ENCODE peak calls at places on chromosomes 2 and 18, in five cellular contexts. One of them, this sample, is unnamed.

GRCh38 chr18:26621161-26622026 is 73.0 kb upstream of the KCTD1 start:
- DNase-seq in trophoblast cell: peak; percentile 45
- DNase-seq in H1: peak; percentile 84
- DNase-seq in H9: peak; percentile 65
- DNase-seq in neuronal stem cell: peak; percentile 27
- DNase-seq in this sample: peak; percentile 26

GRCh38 chr2:160747771-160748170 is 254.2 kb upstream of the RBMS1 start:
- DNase-seq in neuronal stem cell: no peak
- DNase-seq in H1: no peak
- DNase-seq in H9: no peak
- DNase-seq in trophoblast cell: peak; percentile 47
- DNase-seq in this sample: peak; percentile 45

GRCh38 chr2:122634261-122634660 is 878.8 kb downstream of the TSN start:
- DNase-seq in H1: no peak
- DNase-seq in H9: no peak
- DNase-seq in neuronal stem cell: no peak
- DNase-seq in trophoblast cell: no peak
- DNase-seq in this sample: peak; percentile 91

GRCh38 chr2:43986600-43986999 is 9.2 kb downstream of the LRPPRC start:
- DNase-seq in neuronal stem cell: no peak
- DNase-seq in trophoblast cell: no peak
- DNase-seq in H1: no peak
- DNase-seq in H9: no peak
- DNase-seq in this sample: no peak

GRCh38 chr18:48274301-48274700 is 134.9 kb downstream of the ZBTB7C start:
- DNase-seq in H1: no peak
- DNase-seq in neuronal stem cell: no peak
- DNase-seq in H9: no peak
- DNase-seq in trophoblast cell: no peak
- DNase-seq in this sample: no peak

GRCh38 chr2:156537147-156537546 is 101.0 kb downstream of the GPD2 start:
- DNase-seq in H1: no peak
- DNase-seq in trophoblast cell: no peak
- DNase-seq in neuronal stem cell: no peak
- DNase-seq in H9: no peak
- DNase-seq in this sample: no peak

GRCh38 chr2:108534577-108535379 is 508 bp downstream of the LIMS1 start:
- DNase-seq in trophoblast cell: no peak
- DNase-seq in H1: no peak
- DNase-seq in H9: peak; percentile 34
- DNase-seq in neuronal stem cell: peak; percentile 40
- DNase-seq in this sample: peak; percentile 56

GRCh38 chr2:19989342-19989680 is 594 bp downstream of the WDR35 start:
- DNase-seq in trophoblast cell: no peak
- DNase-seq in H1: no peak
- DNase-seq in H9: no peak
- DNase-seq in neuronal stem cell: no peak
- DNase-seq in this sample: no peak

GRCh38 chr2:209423562-209424541 is at the start of gene MAP2:
- DNase-seq in neuronal stem cell: peak; percentile 84
- DNase-seq in trophoblast cell: peak; percentile 74
- DNase-seq in H1: peak; percentile 89
- DNase-seq in H9: peak; percentile 87
- DNase-seq in this sample: peak; percentile 68

GRCh38 chr2:46383113-46383395 is 85.8 kb downstream of the EPAS1 start:
- DNase-seq in neuronal stem cell: no peak
- DNase-seq in H9: no peak
- DNase-seq in trophoblast cell: no peak
- DNase-seq in H1: no peak
- DNase-seq in this sample: no peak

GRCh38 chr2:113895301-113895700 is 5.4 kb downstream of the ACTR3 start:
- DNase-seq in H1: no peak
- DNase-seq in neuronal stem cell: no peak
- DNase-seq in H9: no peak
- DNase-seq in trophoblast cell: no peak
- DNase-seq in this sample: no peak

GRCh38 chr2:104502904-104503303 is 351.0 kb upstream of the POU3F3 start:
- DNase-seq in neuronal stem cell: no peak
- DNase-seq in trophoblast cell: no peak
- DNase-seq in H1: no peak
- DNase-seq in H9: no peak
- DNase-seq in this sample: no peak

GRCh38 chr2:2668681-2669265 is 337.7 kb upstream of the MYT1L start:
- DNase-seq in H1: no peak
- DNase-seq in H9: no peak
- DNase-seq in neuronal stem cell: no peak
- DNase-seq in trophoblast cell: no peak
- DNase-seq in this sample: no peak

GRCh38 chr2:238003234-238004032 is 36.6 kb downstream of the UBE2F start:
- DNase-seq in neuronal stem cell: no peak
- DNase-seq in H9: no peak
- DNase-seq in H1: no peak
- DNase-seq in trophoblast cell: no peak
- DNase-seq in this sample: no peak

GRCh38 chr2:128409326-128410034 is 90.8 kb upstream of the HS6ST1 start:
- DNase-seq in H1: peak; percentile 20
- DNase-seq in H9: no peak
- DNase-seq in trophoblast cell: no peak
- DNase-seq in neuronal stem cell: no peak
- DNase-seq in this sample: no peak

GRCh38 chr2:213848631-213849030 is 562.2 kb upstream of the VWC2L start:
- DNase-seq in neuronal stem cell: no peak
- DNase-seq in H9: no peak
- DNase-seq in trophoblast cell: no peak
- DNase-seq in H1: no peak
- DNase-seq in this sample: no peak

GRCh38 chr2:66555511-66556324 is 120.8 kb downstream of the MEIS1 start:
- DNase-seq in trophoblast cell: no peak
- DNase-seq in neuronal stem cell: no peak
- DNase-seq in H1: no peak
- DNase-seq in H9: no peak
- DNase-seq in this sample: no peak

GRCh38 chr18:24273596-24273995 is 124.0 kb downstream of the OSBPL1A start:
- DNase-seq in H9: no peak
- DNase-seq in trophoblast cell: peak; percentile 24
- DNase-seq in H1: no peak
- DNase-seq in neuronal stem cell: no peak
- DNase-seq in this sample: no peak

GRCh38 chr2:75260946-75261345 is 61.6 kb upstream of the TACR1 start:
- DNase-seq in H1: no peak
- DNase-seq in H9: no peak
- DNase-seq in trophoblast cell: no peak
- DNase-seq in neuronal stem cell: no peak
- DNase-seq in this sample: no peak

GRCh38 chr18:24214144-24214543 is 75.3 kb downstream of the CABYR start:
- DNase-seq in trophoblast cell: no peak
- DNase-seq in H9: no peak
- DNase-seq in neuronal stem cell: no peak
- DNase-seq in H1: no peak
- DNase-seq in this sample: no peak

GRCh38 chr2:45568935-45569334 is 42.1 kb downstream of the SRBD1 start:
- DNase-seq in trophoblast cell: no peak
- DNase-seq in neuronal stem cell: no peak
- DNase-seq in H9: no peak
- DNase-seq in H1: no peak
- DNase-seq in this sample: no peak

GRCh38 chr2:172345951-172346555 is 81.3 kb upstream of the ITGA6 start:
- DNase-seq in H1: no peak
- DNase-seq in neuronal stem cell: no peak
- DNase-seq in trophoblast cell: no peak
- DNase-seq in H9: no peak
- DNase-seq in this sample: no peak

GRCh38 chr2:172354347-172354746 is 73.0 kb upstream of the ITGA6 start:
- DNase-seq in trophoblast cell: no peak
- DNase-seq in neuronal stem cell: no peak
- DNase-seq in H9: no peak
- DNase-seq in H1: no peak
- DNase-seq in this sample: no peak

GRCh38 chr2:172348555-172349288 is 78.7 kb upstream of the ITGA6 start:
- DNase-seq in H1: no peak
- DNase-seq in trophoblast cell: no peak
- DNase-seq in neuronal stem cell: no peak
- DNase-seq in H9: no peak
- DNase-seq in this sample: no peak

GRCh38 chr2:172350844-172351480 is 76.4 kb upstream of the ITGA6 start:
- DNase-seq in H9: no peak
- DNase-seq in neuronal stem cell: no peak
- DNase-seq in trophoblast cell: no peak
- DNase-seq in H1: no peak
- DNase-seq in this sample: no peak

GRCh38 chr2:172351586-172351985 is 75.8 kb upstream of the ITGA6 start:
- DNase-seq in trophoblast cell: no peak
- DNase-seq in H9: no peak
- DNase-seq in H1: no peak
- DNase-seq in neuronal stem cell: no peak
- DNase-seq in this sample: no peak
- H2BK12ac ChIP-seq in trophoblast cell: no peak overlapping the region
- H2BK12ac ChIP-seq in H9: no peak overlapping the region
- H2BK12ac ChIP-seq in H1: no peak overlapping the region
- H2BK12ac ChIP-seq in neuronal stem cell: no peak overlapping the region
- H2BK12ac ChIP-seq in this sample: no peak overlapping the region

DNA sequence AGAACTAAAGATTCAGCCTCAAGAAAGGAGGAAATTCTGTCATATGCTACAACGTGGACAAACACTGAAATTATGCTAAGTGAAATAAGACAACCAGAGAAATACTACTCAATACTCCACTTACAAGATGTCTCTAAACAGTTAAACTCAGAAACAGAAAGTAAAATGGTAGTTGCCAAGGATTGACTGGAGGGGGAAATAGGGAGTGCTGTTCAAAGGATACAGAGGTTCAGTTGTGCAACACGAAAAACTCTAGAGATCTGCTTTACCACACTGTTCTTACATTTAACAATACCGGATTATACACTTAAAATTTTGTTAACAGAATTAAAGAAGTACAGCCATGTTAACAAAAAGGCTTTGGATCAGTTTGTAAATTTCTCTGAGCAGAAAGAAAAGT is 39.8 kb upstream of the C2orf15 start:
- DNase-seq in neuronal stem cell: no peak
- DNase-seq in H9: no peak
- DNase-seq in H1: no peak
- DNase-seq in trophoblast cell: no peak
- DNase-seq in this sample: peak; percentile 23
- H2BK12ac ChIP-seq in neuronal stem cell: no peak overlapping the region
- H2BK12ac ChIP-seq in H9: no peak overlapping the region
- H2BK12ac ChIP-seq in H1: no peak overlapping the region
- H2BK12ac ChIP-seq in trophoblast cell: no peak overlapping the region
- H2BK12ac ChIP-seq in this sample: no peak overlapping the region

DNA sequence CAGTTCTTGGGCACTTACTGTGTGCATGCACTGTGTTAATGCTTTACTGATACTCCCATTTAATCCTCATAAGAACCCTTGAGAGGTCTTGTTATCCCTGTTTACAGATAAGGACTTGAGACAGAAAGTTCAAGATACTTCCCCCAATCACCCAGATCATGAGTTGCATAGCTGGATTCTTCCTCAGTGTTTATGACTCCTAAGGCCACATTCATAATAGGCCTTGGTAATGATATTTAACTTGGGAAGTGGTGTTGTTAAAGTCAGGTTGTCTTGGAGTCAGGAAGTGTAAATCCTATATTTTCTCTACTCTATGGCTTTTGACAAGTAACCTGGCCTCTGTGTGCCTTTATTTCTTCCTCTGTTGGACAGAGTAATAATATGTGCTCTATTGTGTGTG is 22.7 kb downstream of the NOSTRIN start:
- DNase-seq in H9: no peak
- DNase-seq in neuronal stem cell: no peak
- DNase-seq in trophoblast cell: no peak
- DNase-seq in H1: no peak
- DNase-seq in this sample: no peak
- H2BK12ac ChIP-seq in H9: no peak overlapping the region
- H2BK12ac ChIP-seq in neuronal stem cell: no peak overlapping the region
- H2BK12ac ChIP-seq in trophoblast cell: no peak overlapping the region
- H2BK12ac ChIP-seq in H1: no peak overlapping the region
- H2BK12ac ChIP-seq in this sample: no peak overlapping the region

GRCh38 chr18:11021477-11021876 is 127.9 kb downstream of the PIEZO2 start:
- DNase-seq in trophoblast cell: no peak
- DNase-seq in H1: no peak
- DNase-seq in neuronal stem cell: no peak
- DNase-seq in H9: no peak
- DNase-seq in this sample: no peak
- H2BK12ac ChIP-seq in trophoblast cell: no peak overlapping the region
- H2BK12ac ChIP-seq in H1: no peak overlapping the region
- H2BK12ac ChIP-seq in neuronal stem cell: no peak overlapping the region
- H2BK12ac ChIP-seq in H9: no peak overlapping the region
- H2BK12ac ChIP-seq in this sample: peak overlapping the region; percentile 87

GRCh38 chr2:22601007-22601406 is 784.0 kb upstream of the KLHL29 start:
- DNase-seq in H1: no peak
- DNase-seq in trophoblast cell: no peak
- DNase-seq in H9: no peak
- DNase-seq in neuronal stem cell: no peak
- DNase-seq in this sample: no peak

GRCh38 chr2:22604150-22604549 is 780.8 kb upstream of the KLHL29 start:
- DNase-seq in H9: no peak
- DNase-seq in neuronal stem cell: no peak
- DNase-seq in H1: no peak
- DNase-seq in trophoblast cell: no peak
- DNase-seq in this sample: no peak

DNA sequence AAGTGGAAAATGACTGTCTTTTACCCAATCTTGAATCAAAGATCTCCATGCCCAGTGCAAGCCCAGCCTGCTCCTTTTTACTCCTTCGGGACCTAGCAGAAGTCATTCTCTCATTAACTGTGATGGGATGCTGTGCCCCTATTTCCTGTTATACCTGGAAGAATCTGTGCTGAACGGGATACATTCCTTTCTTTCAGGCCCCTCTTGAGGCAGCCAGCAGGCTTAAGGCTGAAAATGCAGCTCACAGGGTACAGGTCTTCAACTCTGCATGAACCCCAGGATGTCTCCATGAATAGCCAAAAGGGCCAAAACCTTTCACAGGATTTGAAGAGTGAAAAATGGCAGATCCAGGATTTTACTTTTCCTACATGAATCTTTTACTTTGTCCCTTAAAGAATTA is 784.8 kb upstream of the KLHL29 start:
- DNase-seq in trophoblast cell: no peak
- DNase-seq in neuronal stem cell: peak; percentile 15
- DNase-seq in H9: no peak
- DNase-seq in H1: no peak
- DNase-seq in this sample: no peak
- H2BK12ac ChIP-seq in trophoblast cell: no peak overlapping the region
- H2BK12ac ChIP-seq in neuronal stem cell: no peak overlapping the region
- H2BK12ac ChIP-seq in H9: no peak overlapping the region
- H2BK12ac ChIP-seq in H1: no peak overlapping the region
- H2BK12ac ChIP-seq in this sample: no peak overlapping the region

This sample was measured in mesenchymal stem cell.